ENCODE peak calls at places on chromosomes 3 and 15, in nine cellular contexts. P, X, L, W, S, G, Z, Y and D are unnamed samples.

GRCh38 chr15:19944261-19944888 is 597.2 kb downstream of the GOLGA6L6 start:
- DNase-seq in Z (no peak), P (no peak), W (no peak), L (no peak), G (no peak), Y (no peak), X (no peak), S (no peak), D (no peak)

GRCh38 chr3:189393598-189393997 is 221.8 kb downstream of the TPRG1 start:
- DNase-seq in L (no peak), S (no peak), Z (peak), G (no peak), Y (no peak), W (no peak), X (no peak), P (no peak), D (no peak)

GRCh38 chr3:141686477-141687280 is 51.4 kb upstream of the RNF7 start:
- DNase-seq in S (peak), Z (peak), L (peak), Y (peak), P (peak), W (no peak), X (no peak), G (no peak), D (peak)

GRCh38 chr3:142987707-142988106 is 13.7 kb upstream of the U2SURP start:
- DNase-seq in Z (peak), P (peak), L (no peak), S (no peak), Y (no peak), G (no peak), X (no peak), W (no peak), D (no peak)

GRCh38 chr15:95291878-95292472 is 1038.5 kb upstream of the NR2F2 start:
- DNase-seq in G (no peak), L (no peak), W (no peak), P (peak), X (no peak), Y (no peak), Z (peak), S (no peak), D (no peak)

GRCh38 chr3:128559486-128560225 is 66.7 kb upstream of the GATA2 start:
- DNase-seq in Z (no peak), P (no peak), S (no peak), X (no peak), W (no peak), G (no peak), Y (peak), L (no peak), D (no peak)

GRCh38 chr15:39211108-39211979 is 369.5 kb upstream of the THBS1 start:
- DNase-seq in S (no peak), G (no peak), W (no peak), L (no peak), P (no peak), Z (no peak), X (no peak), Y (no peak), D (no peak)

GRCh38 chr15:90063733-90064247 is 38.5 kb downstream of the IDH2 start:
- DNase-seq in Z (peak), S (no peak), G (no peak), L (no peak), Y (no peak), X (no peak), W (no peak), P (peak), D (peak)

GRCh38 chr15:47788685-47789084 is 71.4 kb downstream of the SEMA6D start:
- DNase-seq in P (no peak), G (no peak), W (no peak), S (no peak), Y (no peak), Z (no peak), X (no peak), L (no peak), D (no peak)

GRCh38 chr3:71542548-71543370 is 40.8 kb downstream of the FOXP1 start:
- DNase-seq in S (peak), P (peak), Z (peak), G (peak), Y (no peak), W (no peak), L (peak), X (no peak), D (peak)